ENCODE peak calls at places on chromosomes 16 and 17, in eight cellular contexts. K is activated CD8-positive, alpha-beta T cell treated with anti-CD3 and anti-CD28 coated beads for 36 hours; P is AG10803; V is astrocyte of the spinal cord; R is MCF 10A; Z is body of pancreas; T is dorsolateral prefrontal cortex; Q is hepatocyte. N is an unnamed sample.
A peak's percentile ranks its signal among the peaks of the same experiment; 100 is the strongest.

GRCh38 chr17:63609820-63610573 is 9.3 kb downstream of the TACO1 start:
- DNase-seq in P (no peak), V (no peak), Z (no peak), Q (no peak), K (peak; percentile 31), T (no peak), R (no peak), N (no peak)

GRCh38 chr17:38511126-38512108 is 83.2 kb downstream of the ARHGAP23 start:
- DNase-seq in T (no peak), V (peak; percentile 48), K (no peak), P (peak; percentile 76), R (peak; percentile 11), Q (no peak), Z (no peak), N (peak; percentile 31)

GRCh38 chr17:8935194-8935593 is 30.3 kb downstream of the PIK3R5 start:
- DNase-seq in Q (no peak), V (no peak), R (peak; percentile 95), P (no peak), Z (no peak), T (no peak), K (peak; percentile 93), N (no peak)

GRCh38 chr16:58339452-58339938 is 44.7 kb upstream of the PRSS54 start:
- DNase-seq in P (peak; percentile 10), T (no peak), K (no peak), R (peak; percentile 27), Z (no peak), Q (no peak), V (peak; percentile 8), N (no peak)

GRCh38 chr17:62854026-62854425 is 45.9 kb upstream of the MARCHF10 start:
- DNase-seq in T (no peak), K (no peak), Z (no peak), V (no peak), Q (no peak), P (peak; percentile 95), R (no peak), N (no peak)

GRCh38 chr16:75248142-75248535 is 3.3 kb downstream of the BCAR1 start:
- DNase-seq in Z (no peak), V (no peak), P (no peak), Q (no peak), K (no peak), T (no peak), R (no peak), N (no peak)

GRCh38 chr16:18932243-18932997 is 6.2 kb upstream of the SMG1 start:
- DNase-seq in R (peak; percentile 39), Z (no peak), T (no peak), Q (no peak), P (peak; percentile 75), V (peak; percentile 38), K (no peak), N (no peak)

GRCh38 chr17:40315206-40315605 is 6.2 kb downstream of the RARA start:
- DNase-seq in Q (no peak), K (peak; percentile 2), R (no peak), V (no peak), T (peak; percentile 8), P (no peak), Z (no peak), N (no peak)

GRCh38 chr17:8944083-8944482 is 21.4 kb downstream of the PIK3R5 start:
- DNase-seq in T (no peak), R (no peak), Z (no peak), P (no peak), V (no peak), K (no peak), Q (no peak), N (no peak)

GRCh38 chr17:37310940-37311339 is 64.8 kb upstream of the C17orf78 start:
- DNase-seq in R (no peak), Z (no peak), K (no peak), P (peak; percentile 78), T (no peak), V (peak; percentile 19), Q (no peak), N (no peak)

GRCh38 chr16:1610841-1611653 is 825 bp downstream of the IFT140 start:
- DNase-seq in Q (no peak), P (no peak), V (no peak), T (no peak), K (peak; percentile 55), Z (no peak), R (peak; percentile 16), N (no peak)

GRCh38 chr17:79090503-79091372 is 16.1 kb downstream of the ENGASE start:
- DNase-seq in P (no peak), R (no peak), Z (no peak), T (no peak), K (no peak), Q (no peak), V (no peak), N (no peak)

GRCh38 chr16:85317704-85318103 is 205.4 kb upstream of the CIBAR2 start:
- DNase-seq in K (no peak), P (no peak), R (no peak), V (no peak), T (no peak), Q (no peak), Z (peak; percentile 93), N (no peak)

GRCh38 chr16:25950586-25951201 is 258.9 kb downstream of the HS3ST4 start:
- DNase-seq in P (no peak), Q (no peak), R (no peak), T (no peak), Z (no peak), K (no peak), V (no peak), N (no peak)

GRCh38 chr17:78637146-78637545 is 60.0 kb upstream of the DNAH17 start:
- DNase-seq in Z (no peak), K (no peak), Q (no peak), P (no peak), V (no peak), T (no peak), R (no peak), N (no peak)

GRCh38 chr17:65557349-65558310 is 3.8 kb downstream of the AXIN2 start:
- DNase-seq in R (no peak), V (peak; percentile 79), T (no peak), K (peak; percentile 54), Q (peak; percentile 73), P (peak; percentile 64), Z (no peak), N (no peak)

GRCh38 chr17:54117452-54117851 is 294.7 kb downstream of the KIF2B start:
- DNase-seq in Z (no peak), R (no peak), Q (no peak), K (no peak), V (no peak), T (no peak), P (no peak), N (no peak)

GRCh38 chr17:14808425-14808824 is 456.7 kb downstream of the PMP22 start:
- DNase-seq in Q (no peak), V (no peak), T (no peak), R (no peak), K (no peak), P (no peak), Z (no peak), N (no peak)

GRCh38 chr17:14803781-14804180 is 461.3 kb downstream of the PMP22 start:
- DNase-seq in K (no peak), T (no peak), Q (no peak), Z (no peak), R (no peak), V (no peak), P (peak; percentile 78), N (no peak)

DNA sequence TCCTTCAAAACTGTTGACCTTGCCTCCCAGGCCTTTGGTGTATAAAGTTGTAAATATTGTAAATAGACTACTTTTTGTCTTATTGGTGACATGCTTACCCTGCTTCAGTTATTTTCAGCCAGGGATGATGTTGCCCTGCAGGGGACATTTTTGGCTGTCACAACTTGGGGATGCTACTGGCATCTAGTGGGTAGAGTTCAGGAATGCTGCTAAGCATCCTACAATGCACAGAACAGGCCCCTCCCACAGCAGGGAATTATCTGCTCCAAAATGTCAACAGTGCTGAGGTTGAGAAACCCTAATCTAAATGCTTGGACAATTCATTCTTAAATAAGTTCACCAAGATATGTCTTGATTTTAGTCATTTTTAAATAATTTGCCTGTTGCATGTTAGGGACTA is 459.8 kb downstream of the PMP22 start:
- DNase-seq in Z (no peak), K (no peak), V (no peak), Q (no peak), P (peak; percentile 15), T (no peak), R (peak; percentile 41), N (no peak)
- TF ChIP-seq CTCF in Z (no peak), K (no peak), V (no peak), Q (no peak), P (peak; percentile 1), T (no peak), R (no peak), N (no peak)

GRCh38 chr16:49527621-49528020 is 154.0 kb downstream of the C16orf78 start:
- DNase-seq in T (no peak), R (no peak), P (no peak), K (peak; percentile 16), V (peak; percentile 7), Q (no peak), Z (no peak), N (no peak)
- TF ChIP-seq CTCF in T (no peak), R (no peak), P (no peak), K (no peak), V (no peak), Q (no peak), Z (no peak), N (no peak)

GRCh38 chr16:54177857-54178490 is 108.6 kb downstream of the IRX3 start:
- DNase-seq in Q (no peak), V (no peak), T (no peak), P (no peak), R (no peak), Z (no peak), K (no peak), N (no peak)

GRCh38 chr16:54177052-54177856 is 109.3 kb downstream of the IRX3 start:
- DNase-seq in Q (no peak), K (no peak), V (no peak), R (no peak), Z (no peak), T (no peak), P (no peak), N (no peak)

GRCh38 chr16:54175552-54176375 is 110.8 kb downstream of the IRX3 start:
- DNase-seq in P (peak; percentile 16), Q (no peak), K (no peak), T (no peak), R (peak; percentile 5), Z (no peak), V (no peak), N (no peak)

GRCh38 chr16:54175169-54175551 is 111.4 kb downstream of the IRX3 start:
- DNase-seq in T (no peak), P (no peak), V (no peak), Q (no peak), K (no peak), R (no peak), Z (no peak), N (no peak)

GRCh38 chr16:54176376-54176901 is 110.1 kb downstream of the IRX3 start:
- DNase-seq in Z (peak; percentile 50), V (no peak), P (peak; percentile 9), Q (peak; percentile 67), K (no peak), R (no peak), T (no peak), N (no peak)
- TF ChIP-seq CTCF in Z (no peak), V (no peak), P (peak; percentile 16), Q (peak; percentile 23), K (no peak), R (no peak), T (no peak), N (no peak)

DNA sequence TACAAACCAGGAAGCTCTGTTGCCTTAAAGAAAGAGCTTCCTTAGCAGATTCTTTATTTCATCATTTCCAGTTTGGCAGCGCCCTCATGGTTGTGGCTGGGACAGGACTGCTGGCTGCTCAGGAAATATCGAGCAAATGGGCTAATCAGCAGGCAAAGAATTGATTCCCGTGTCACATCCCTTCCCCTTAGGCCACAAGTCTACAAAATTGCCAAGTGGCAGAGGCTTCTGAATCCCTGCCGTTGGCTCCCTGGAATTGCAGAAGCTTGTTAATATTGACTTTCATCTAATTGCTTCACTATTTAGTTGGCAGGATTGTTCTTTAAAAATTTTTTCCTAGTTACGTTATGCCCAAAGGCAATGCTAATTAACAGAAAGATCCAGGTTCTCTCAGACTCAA is 456.3 kb upstream of the ERCC4 start:
- DNase-seq in Q (no peak), R (peak; percentile 1), T (no peak), P (no peak), K (no peak), Z (no peak), V (no peak), N (no peak)
- TF ChIP-seq CTCF in Q (no peak), R (no peak), T (no peak), P (no peak), K (no peak), Z (no peak), V (no peak), N (no peak)